ENCODE peak calls at places on chromosomes 7 and 10, in six cellular contexts. A, L, M, X, V and Y are unnamed samples.

GRCh38 chr10:132712291-132712690 is 73.7 kb downstream of the NKX6-2 start:
- DNase-seq in X (no peak), M (no peak), A (no peak), L (no peak), V (no peak), Y (no peak)

GRCh38 chr10:49173848-49174247 is 14.3 kb downstream of the TMEM273 start:
- DNase-seq in A (no peak), L (no peak), V (no peak), X (no peak), M (no peak), Y (no peak)

GRCh38 chr10:84179059-84179710 is 5.6 kb downstream of the GPR15LG start:
- DNase-seq in L (no peak), A (peak; percentile 30), V (peak; percentile 16), X (no peak), M (no peak), Y (no peak)

GRCh38 chr10:75035975-75036708 is 75.3 kb upstream of the SAMD8 start:
- DNase-seq in L (no peak), A (no peak), X (no peak), V (no peak), M (no peak), Y (no peak)

GRCh38 chr10:86266446-86267242 is 100.0 kb downstream of the GRID1 start:
- DNase-seq in M (peak; percentile 19), L (no peak), X (no peak), A (no peak), V (no peak), Y (no peak)

GRCh38 chr10:121994429-121994881 is 5.5 kb downstream of the TACC2 start:
- DNase-seq in L (peak; percentile 38), A (no peak), X (peak; percentile 64), V (no peak), M (peak; percentile 74), Y (peak; percentile 81)

GRCh38 chr7:27389508-27389907 is 146.9 kb downstream of the EVX1 start:
- DNase-seq in A (no peak), L (no peak), V (no peak), X (no peak), M (no peak), Y (no peak)

GRCh38 chr7:21568762-21569161 is 25.9 kb downstream of the DNAH11 start:
- DNase-seq in L (no peak), A (no peak), X (no peak), V (no peak), M (no peak), Y (no peak)

GRCh38 chr10:126212653-126213052 is 175.6 kb downstream of the ADAM12 start:
- DNase-seq in M (no peak), L (no peak), A (no peak), X (no peak), V (no peak), Y (no peak)

GRCh38 chr10:14330390-14331071 is at the start of gene FRMD4A:
- DNase-seq in V (no peak), L (peak; percentile 40), A (no peak), M (no peak), X (no peak), Y (no peak)

GRCh38 chr10:48464121-48464870 is 140.6 kb downstream of the ARHGAP22 start:
- DNase-seq in M (no peak), X (no peak), A (no peak), V (no peak), L (peak; percentile 36), Y (no peak)

GRCh38 chr7:50632561-50633413 is 67.6 kb upstream of the DDC start:
- DNase-seq in M (peak; percentile 68), X (peak; percentile 59), V (no peak), A (peak; percentile 54), L (no peak), Y (no peak)

GRCh38 chr7:44959433-44959951 is 19.3 kb downstream of the MYO1G start:
- DNase-seq in X (no peak), L (no peak), A (no peak), V (no peak), M (no peak), Y (no peak)

GRCh38 chr10:113111900-113112853 is 162.1 kb downstream of the TCF7L2 start:
- DNase-seq in X (peak; percentile 25), L (no peak), A (no peak), V (peak; percentile 38), M (no peak), Y (no peak)

GRCh38 chr7:98202367-98203195 is 8.7 kb upstream of the BHLHA15 start:
- DNase-seq in V (no peak), L (no peak), M (no peak), X (peak; percentile 74), A (peak; percentile 88), Y (no peak)

GRCh38 chr7:157004050-157004838 is 6.2 kb downstream of the MNX1 start:
- DNase-seq in X (no peak), L (no peak), V (no peak), M (no peak), A (no peak), Y (no peak)

GRCh38 chr10:56583316-56583715 is 222.3 kb upstream of the ZWINT start:
- DNase-seq in V (no peak), M (no peak), A (no peak), L (no peak), X (no peak), Y (no peak)

GRCh38 chr10:72834183-72834825 is 59.2 kb upstream of the OIT3 start:
- DNase-seq in A (no peak), V (peak; percentile 55), X (no peak), M (peak; percentile 36), L (no peak), Y (peak; percentile 50)

GRCh38 chr7:41777894-41778596 is 75.2 kb upstream of the INHBA start:
- DNase-seq in L (no peak), V (no peak), M (peak; percentile 39), X (no peak), A (no peak), Y (no peak)

GRCh38 chr7:39946693-39947092 is 3.4 kb upstream of the CDK13 start:
- DNase-seq in V (no peak), A (no peak), L (no peak), X (no peak), M (no peak), Y (no peak)

GRCh38 chr7:107372298-107372697 is 97.6 kb upstream of the GPR22 start:
- DNase-seq in X (no peak), V (no peak), L (no peak), M (no peak), A (no peak), Y (no peak)

GRCh38 chr7:2084331-2084730 is 148.4 kb downstream of the MAD1L1 start:
- DNase-seq in V (no peak), A (no peak), L (no peak), X (no peak), M (no peak), Y (no peak)

GRCh38 chr10:84054743-84055142 is 84.6 kb upstream of the GHITM start:
- DNase-seq in L (no peak), X (no peak), M (no peak), A (no peak), V (no peak), Y (no peak)

GRCh38 chr10:121237718-121238117 is 360.5 kb downstream of the FGFR2 start:
- DNase-seq in X (no peak), M (no peak), L (no peak), V (no peak), A (no peak), Y (no peak)

GRCh38 chr7:155457544-155458316 is at the start of gene EN2:
- DNase-seq in M (no peak), V (no peak), A (no peak), L (peak; percentile 58), X (no peak), Y (no peak)

GRCh38 chr10:126921974-126922525 is 16.8 kb downstream of the DOCK1 start:
- DNase-seq in A (no peak), V (no peak), L (no peak), M (no peak), X (no peak), Y (no peak)

GRCh38 chr10:22316286-22317120 is at the start of gene COMMD3:
- DNase-seq in X (peak; percentile 88), L (peak; percentile 93), M (peak; percentile 87), A (peak; percentile 85), V (peak; percentile 88), Y (peak; percentile 91)
- H3K4me1 ChIP-seq in X (peaks cover 4% of the 10 kb centered on the region), L (no peaks in the 10 kb centered on the region), M (peaks cover 21% of the 10 kb centered on the region), A (peaks cover 18% of the 10 kb centered on the region), V (peaks cover 22% of the 10 kb centered on the region), Y (peaks cover 40% of the 10 kb centered on the region)

DNA sequence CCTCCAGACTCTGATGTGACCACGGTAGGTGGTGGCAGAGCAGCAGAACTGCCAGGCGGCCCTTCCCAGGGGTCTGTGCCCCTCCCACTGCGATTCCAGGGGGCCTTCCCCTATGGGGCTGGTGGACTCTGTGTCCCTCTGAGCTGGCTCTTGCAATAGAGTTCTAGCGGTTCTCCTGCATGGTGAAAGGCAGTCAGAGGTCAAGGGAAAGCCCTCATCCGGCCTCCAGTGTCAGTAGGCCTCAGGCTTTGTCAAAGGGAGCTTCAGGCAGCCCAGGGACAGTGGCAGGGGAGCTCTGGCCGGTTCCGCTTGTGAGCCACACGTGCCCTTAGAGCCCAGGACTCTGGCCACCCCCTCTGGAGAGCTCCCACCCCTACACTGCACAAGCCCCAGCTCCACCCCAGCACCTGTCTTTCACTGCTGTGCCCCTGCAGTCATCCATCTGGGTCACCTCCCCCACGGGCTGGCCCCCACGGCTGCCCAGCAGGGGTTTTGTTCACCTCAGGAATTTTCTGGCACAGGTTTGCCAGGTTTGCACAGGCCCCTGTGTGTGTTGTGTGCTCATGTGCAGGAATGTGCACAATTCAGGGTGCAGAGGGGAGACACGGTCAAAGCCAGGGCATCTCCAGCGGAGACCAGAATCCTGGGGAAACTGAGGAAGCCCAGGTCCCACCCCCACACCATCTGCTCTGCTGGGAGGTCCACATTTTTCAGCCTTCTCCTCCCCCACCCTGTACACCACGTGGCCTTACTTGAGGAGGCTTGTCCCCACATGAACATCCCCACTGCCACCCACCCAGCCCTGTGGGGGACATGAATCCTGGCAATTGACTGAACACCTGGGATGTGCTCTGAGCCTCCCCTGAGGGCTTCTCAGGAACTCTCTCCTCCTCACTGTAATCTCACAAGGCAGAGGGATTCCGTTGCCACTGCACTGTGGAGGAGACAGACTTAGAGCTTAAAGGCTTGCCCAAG is 23.8 kb downstream of the C10orf105 start:
- DNase-seq in V (no peak), M (peak; percentile 40), X (no peak), A (no peak), L (no peak), Y (no peak)
- TF ChIP-seq POLR2A in V (no peak), M (no peak), X (no peak), A (no peak), L (no peak), Y (no peak)

GRCh38 chr7:100889761-100890639 is 485 bp upstream of the UFSP1 start:
- DNase-seq in L (peak; percentile 94), X (peak; percentile 95), M (peak; percentile 97), V (peak; percentile 95), A (peak; percentile 91), Y (peak; percentile 95)
- TF ChIP-seq CTCF in L (peak; percentile 21), X (no peak), M (no peak), V (no peak), A (no peak), Y (peak; percentile 15)

GRCh38 chr10:6120691-6121090 is 31.9 kb downstream of the RBM17 start:
- DNase-seq in A (no peak), X (no peak), V (no peak), M (no peak), L (peak; percentile 68), Y (no peak)

GRCh38 chr10:6123467-6124042 is 34.7 kb downstream of the RBM17 start:
- DNase-seq in L (no peak), X (no peak), M (no peak), V (no peak), A (no peak), Y (no peak)

GRCh38 chr10:6128087-6128486 is 39.3 kb downstream of the RBM17 start:
- DNase-seq in X (no peak), V (no peak), A (no peak), M (no peak), L (no peak), Y (no peak)

GRCh38 chr10:6121144-6121543 is 32.3 kb downstream of the RBM17 start:
- DNase-seq in M (no peak), V (no peak), X (no peak), L (no peak), A (no peak), Y (no peak)

GRCh38 chr10:6124666-6125065 is 35.8 kb downstream of the RBM17 start:
- DNase-seq in A (no peak), M (peak; percentile 57), V (no peak), L (peak; percentile 43), X (no peak), Y (peak; percentile 77)
- H3K4me1 ChIP-seq in A (peaks cover 4% of the 10 kb centered on the region), M (peaks cover 12% of the 10 kb centered on the region), V (peaks cover 35% of the 10 kb centered on the region), L (peaks cover 20% of the 10 kb centered on the region), X (no peaks in the 10 kb centered on the region), Y (no peaks in the 10 kb centered on the region)